ENCODE peak calls at places on chromosomes 11 and 22, in five cellular contexts. K is NB4, H is MM.1S, G is epithelial cell of proximal tubule, Y is psoas muscle. V is an unnamed sample.

GRCh38 chr22:31926969-31927368 is 17.4 kb upstream of the YWHAH start:
- DNase-seq in K (no peak), H (no peak), G (no peak), Y (no peak), V (peak; percentile 50)

GRCh38 chr11:48170176-48170839 is 46.3 kb upstream of the OR4B1 start:
- DNase-seq in K (no peak), H (no peak), G (no peak), Y (no peak), V (no peak)

GRCh38 chr22:24185501-24186351 is 4.4 kb downstream of the SUSD2 start:
- DNase-seq in K (no peak), H (no peak), G (no peak), Y (no peak), V (no peak)

GRCh38 chr11:56855217-56855616 is 106.7 kb upstream of the OR9G4 start:
- DNase-seq in K (no peak), H (no peak), G (no peak), Y (no peak), V (no peak)

GRCh38 chr11:75654314-75654713 is 14.5 kb downstream of the MAP6 start:
- DNase-seq in K (no peak), H (no peak), G (no peak), Y (no peak), V (peak; percentile 64)

GRCh38 chr11:65802841-65803240 is 16.0 kb downstream of the OVOL1 start:
- DNase-seq in K (no peak), H (peak; percentile 59), G (no peak), Y (no peak), V (peak; percentile 79)

GRCh38 chr22:48630444-48630777 is 1197.3 kb downstream of the BRD1 start:
- DNase-seq in K (no peak), H (no peak), G (no peak), Y (no peak), V (no peak)

GRCh38 chr22:24177456-24177855 is 3.8 kb upstream of the SUSD2 start:
- DNase-seq in K (no peak), H (no peak), G (no peak), Y (no peak), V (no peak)

GRCh38 chr11:63017306-63017974 is 1.8 kb upstream of the SLC22A8 start:
- DNase-seq in K (no peak), H (no peak), G (no peak), Y (no peak), V (no peak)

GRCh38 chr22:42961815-42962214 is 53.1 kb downstream of the PACSIN2 start:
- DNase-seq in K (peak; percentile 39), H (no peak), G (no peak), Y (no peak), V (no peak)

DNA sequence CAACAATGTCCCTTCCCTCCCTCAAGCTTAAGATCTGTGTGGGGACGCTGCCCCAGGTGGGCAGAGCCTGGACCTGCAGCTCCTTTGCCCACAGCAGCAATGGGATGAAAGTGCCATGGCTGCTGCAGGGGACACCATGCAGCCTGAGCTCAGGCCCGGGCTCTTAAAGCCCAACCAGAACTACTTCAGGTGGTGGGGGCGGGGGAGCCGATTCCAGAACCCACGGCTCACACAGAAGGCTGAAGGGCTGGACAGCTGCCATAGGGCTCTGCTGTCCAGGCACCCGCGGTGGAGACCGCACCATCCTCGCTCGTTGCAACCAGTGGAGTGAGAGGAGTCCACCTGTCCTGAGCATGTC is 12.5 kb downstream of the CHID1 start:
- DNase-seq in K (peak; percentile 45), H (no peak), G (no peak), Y (no peak), V (no peak)
- TF ChIP-seq CTCF in K (peak; percentile 35), H (peak; percentile 14), G (peak; percentile 50), Y (no peak), V (peak; percentile 23)

DNA sequence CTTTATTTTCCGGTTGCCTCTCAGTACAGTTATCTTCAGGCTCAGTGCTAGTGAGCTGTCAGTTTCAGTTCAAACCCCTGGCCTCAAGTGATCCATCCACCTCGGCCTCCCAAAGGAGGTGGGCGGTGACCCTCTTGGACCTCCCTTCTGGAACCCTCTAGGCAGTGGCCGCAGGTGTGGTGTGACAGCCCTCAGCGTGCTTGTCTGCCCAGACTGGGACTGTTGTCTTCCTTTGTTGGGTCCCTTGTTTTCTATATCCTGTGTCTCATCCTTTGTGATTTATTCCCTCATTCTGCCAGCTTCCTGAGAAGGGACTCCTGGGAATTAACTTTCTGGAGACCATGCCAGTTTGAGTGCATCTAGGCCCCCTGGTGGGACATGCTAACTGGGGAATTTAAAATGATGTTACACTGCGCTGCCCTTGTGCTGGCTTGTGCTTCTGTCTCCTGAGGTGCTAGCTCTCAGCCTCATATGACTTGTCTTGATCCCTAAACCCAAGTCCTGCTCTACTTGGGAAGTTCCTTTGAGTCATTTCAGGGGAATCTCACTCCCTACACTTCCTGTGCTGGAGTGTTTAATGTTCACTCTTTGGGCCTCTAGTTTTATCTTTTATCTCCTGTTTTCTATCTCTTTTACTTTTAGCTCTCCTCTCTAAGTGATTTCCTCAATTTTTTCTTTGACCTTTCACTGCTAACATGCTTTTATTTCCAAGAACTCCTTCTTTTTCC is 19.4 kb downstream of the MED15 start:
- DNase-seq in K (no peak), H (no peak), G (peak; percentile 62), Y (no peak), V (no peak)
- TF ChIP-seq CTCF in K (no peak), H (no peak), G (peak; percentile 31), Y (no peak), V (no peak)

DNA sequence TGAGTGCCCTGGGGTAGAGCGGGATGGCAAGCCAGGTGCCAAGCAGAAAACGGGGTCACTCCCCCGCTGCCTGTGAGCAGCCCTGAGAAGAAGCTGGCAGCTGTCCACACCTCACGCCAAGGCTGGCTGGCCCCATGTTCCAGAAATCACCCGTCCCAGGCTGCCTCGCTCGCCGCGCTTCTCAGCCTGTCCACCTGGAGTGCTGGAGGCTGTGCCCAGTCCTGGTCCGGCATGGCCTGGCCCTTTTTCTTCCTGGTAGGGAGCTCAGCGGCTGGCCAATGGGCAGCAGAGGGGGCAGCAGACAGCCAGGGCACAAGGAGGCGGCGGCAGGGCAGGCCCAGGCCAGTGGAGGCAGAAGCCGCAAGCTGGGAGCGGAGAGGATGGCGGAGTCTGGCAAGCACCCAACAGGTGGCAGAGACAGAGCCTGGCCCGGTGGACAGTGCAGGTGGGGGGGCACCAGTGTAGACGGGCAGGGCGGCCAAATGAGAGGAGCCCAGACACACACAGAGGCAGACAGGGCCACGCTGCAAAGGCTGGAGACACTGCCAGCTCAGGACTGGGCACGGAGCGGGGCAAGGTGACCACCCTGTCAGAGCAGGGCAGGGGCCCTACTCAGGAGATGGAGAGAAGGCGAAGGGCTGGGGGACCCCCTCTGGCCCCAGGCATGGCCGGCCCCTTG is 37.2 kb upstream of the TH start:
- DNase-seq in K (no peak), H (no peak), G (no peak), Y (no peak), V (no peak)
- TF ChIP-seq CTCF in K (no peak), H (no peak), G (peak; percentile 27), Y (no peak), V (no peak)

GRCh38 chr11:76844511-76844910 is 16.2 kb upstream of the ACER3 start:
- DNase-seq in K (no peak), H (no peak), G (no peak), Y (no peak), V (no peak)
- TF ChIP-seq CTCF in K (no peak), H (no peak), G (no peak), Y (no peak), V (no peak)

GRCh38 chr11:131025421-131026126 is 109.3 kb upstream of the SNX19 start:
- DNase-seq in K (no peak), H (no peak), G (no peak), Y (no peak), V (peak; percentile 11)

GRCh38 chr11:131027501-131027900 is 111.2 kb upstream of the SNX19 start:
- DNase-seq in K (no peak), H (no peak), G (no peak), Y (no peak), V (no peak)

GRCh38 chr11:131025020-131025419 is 108.7 kb upstream of the SNX19 start:
- DNase-seq in K (no peak), H (no peak), G (no peak), Y (no peak), V (peak; percentile 14)
- TF ChIP-seq CTCF in K (peak; percentile 12), H (no peak), G (peak; percentile 70), Y (no peak), V (peak; percentile 60)

DNA sequence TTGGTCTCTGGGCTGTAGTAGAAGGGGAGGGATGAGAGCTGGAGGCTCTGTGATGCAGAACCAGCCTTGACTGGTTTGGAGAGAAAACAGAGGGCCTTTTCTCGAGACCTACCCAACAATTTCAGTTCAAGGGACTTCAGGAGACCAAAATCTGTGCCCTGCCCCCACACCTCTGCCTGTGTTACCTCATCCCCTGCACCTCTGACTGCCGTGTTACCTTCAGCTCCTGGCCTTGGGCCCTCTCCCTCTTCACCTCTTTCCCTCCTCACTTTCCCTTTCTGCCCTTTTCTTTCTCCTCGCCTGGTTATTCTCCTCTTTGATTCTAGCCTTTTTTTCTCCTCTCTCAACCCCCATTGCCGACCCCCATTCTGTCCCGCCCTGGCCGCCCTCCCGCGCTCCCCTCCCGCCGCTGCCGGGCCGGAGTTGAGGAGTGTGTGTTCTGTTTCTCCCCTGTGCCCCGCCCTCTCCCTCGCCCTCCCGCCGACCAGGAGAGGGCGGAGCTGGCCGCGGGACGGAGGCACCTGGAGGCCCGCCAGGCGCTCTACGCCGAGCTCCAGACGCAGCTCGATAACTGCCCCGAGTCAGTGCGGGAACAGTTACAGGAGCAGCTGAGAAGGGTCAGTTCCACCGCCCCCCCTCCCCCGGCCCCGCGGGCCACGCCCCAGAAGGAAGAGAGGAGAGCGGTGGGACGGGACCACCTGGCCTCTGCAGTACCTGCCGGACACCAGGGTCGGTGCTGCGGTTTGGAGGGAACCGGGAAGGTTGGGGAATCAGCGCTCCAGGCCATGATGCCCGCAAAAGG is 27.2 kb downstream of the PHLDB1 start:
- DNase-seq in K (no peak), H (peak; percentile 63), G (no peak), Y (peak; percentile 77), V (no peak)
- TF ChIP-seq CTCF in K (no peak), H (no peak), G (no peak), Y (peak; percentile 26), V (no peak)

DNA sequence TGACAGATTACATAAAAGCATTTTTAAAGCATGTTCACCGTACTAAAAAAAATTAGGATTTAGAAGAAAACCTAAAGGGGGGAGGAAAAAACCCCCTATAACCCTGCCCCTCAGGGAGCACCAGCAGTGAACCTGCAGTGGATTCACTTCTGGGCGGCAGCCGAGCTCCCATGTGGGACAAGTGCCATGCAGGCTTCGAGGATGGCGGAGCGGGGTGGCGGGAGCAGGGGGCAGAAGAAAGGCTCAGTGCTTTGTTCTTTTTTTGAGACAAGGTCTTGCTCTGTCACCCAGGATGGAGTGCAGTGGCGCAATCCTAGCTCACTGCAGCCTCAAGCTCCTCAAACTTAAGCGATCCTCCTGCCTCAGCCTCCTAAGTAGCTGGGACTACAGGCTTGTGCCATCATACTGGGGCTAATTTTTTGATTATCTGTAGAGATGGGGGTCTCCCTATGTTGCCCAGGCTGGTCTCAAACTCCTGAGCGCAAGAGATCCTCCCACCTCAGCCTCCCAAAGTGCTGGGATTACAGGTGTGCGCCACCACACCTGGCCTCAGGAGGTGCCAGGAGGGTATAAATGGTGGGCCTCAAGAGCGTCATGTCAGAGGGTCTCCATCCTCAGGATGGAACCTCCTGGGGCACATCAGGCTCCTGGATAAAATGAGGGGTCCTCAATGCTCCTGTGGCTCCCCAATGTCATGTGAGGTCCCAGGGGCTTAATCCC is 34.0 kb downstream of the PPM1F start:
- DNase-seq in K (no peak), H (no peak), G (no peak), Y (no peak), V (no peak)
- TF ChIP-seq CTCF in K (no peak), H (no peak), G (no peak), Y (no peak), V (no peak)

V was measured in GM13977.